ENCODE peak calls at places on chromosomes 12 and 14, in seven cellular contexts. T is naive thymus-derived CD8-positive, alpha-beta T cell; B is stimulated activated CD4-positive, alpha-beta T cell treated with anti-CD3 and anti-CD28 coated beads, Interleukin-1b, Interleukin-23, amount 100 ng/mL, for 1 hour; F is amniotic stem cell; X is activated B cell treated with CpG ODN at 0.5 μM for 24 hours; C is NCI-H524; D is stimulated activated CD8-positive, alpha-beta memory T cell treated with anti-CD3 and anti-CD28 coated beads, Interleukin-15, amount 100 ng/mL, for 24 hours. Q is an unnamed sample.

GRCh38 chr12:54980341-54980740 is 4.2 kb downstream of the TESPA1 start:
- DNase-seq in C (no peak), T (peak), B (no peak), D (no peak), F (no peak), X (no peak), Q (no peak)

GRCh38 chr14:35988972-35989690 is 163.0 kb downstream of the BRMS1L start:
- DNase-seq in F (no peak), C (peak), T (no peak), X (no peak), B (no peak), D (no peak), Q (no peak)

GRCh38 chr14:102234331-102235264 is 70.4 kb downstream of the MOK start:
- DNase-seq in B (no peak), C (peak), X (no peak), F (no peak), T (no peak), D (no peak), Q (no peak)

GRCh38 chr12:9692909-9693308 is 23.4 kb downstream of the CLEC2D start:
- DNase-seq in D (no peak), C (no peak), B (no peak), T (no peak), F (no peak), X (no peak), Q (no peak)

GRCh38 chr14:103347091-103347815 is 13.2 kb downstream of the EIF5 start:
- DNase-seq in T (no peak), C (no peak), D (no peak), F (no peak), X (no peak), B (no peak), Q (no peak)

GRCh38 chr12:78555802-78556201 is 308.8 kb upstream of the SYT1 start:
- DNase-seq in C (no peak), T (no peak), F (no peak), D (no peak), X (no peak), B (no peak), Q (no peak)

GRCh38 chr14:39491134-39491541 is 58.9 kb upstream of the FBXO33 start:
- DNase-seq in X (no peak), F (no peak), D (no peak), T (no peak), B (no peak), C (peak), Q (no peak)

GRCh38 chr14:37591941-37592287 is 3.1 kb downstream of the FOXA1 start:
- DNase-seq in D (no peak), X (no peak), C (no peak), T (no peak), F (no peak), B (no peak), Q (no peak)

GRCh38 chr12:12018454-12018853 is 52.3 kb upstream of the BCL2L14 start:
- DNase-seq in F (peak), X (no peak), T (no peak), C (no peak), D (no peak), B (no peak), Q (no peak)

GRCh38 chr14:30273564-30273880 is 285.4 kb upstream of the G2E3 start:
- DNase-seq in B (no peak), C (no peak), D (no peak), T (no peak), X (no peak), F (no peak), Q (no peak)

GRCh38 chr12:10364839-10365681 is 24.8 kb downstream of the KLRK1 start:
- DNase-seq in F (peak), C (peak), B (no peak), X (peak), D (no peak), T (peak), Q (peak)

GRCh38 chr12:58765653-58766554 is 154.4 kb downstream of the LRIG3 start:
- DNase-seq in T (no peak), F (no peak), C (no peak), X (no peak), B (no peak), D (no peak), Q (no peak)

GRCh38 chr12:95104919-95105452 is 31.6 kb upstream of the NR2C1 start:
- DNase-seq in C (no peak), D (no peak), F (no peak), B (no peak), T (no peak), X (no peak), Q (no peak)

GRCh38 chr12:116495260-116495659 is 63.9 kb upstream of the MAP1LC3B2 start:
- DNase-seq in D (no peak), F (no peak), X (no peak), T (no peak), B (no peak), C (no peak), Q (no peak)

GRCh38 chr12:47750229-47750798 is 8.4 kb downstream of the RAPGEF3 start:
- DNase-seq in C (no peak), D (no peak), T (no peak), B (no peak), X (no peak), F (no peak), Q (no peak)

GRCh38 chr14:75654127-75654732 is 6.4 kb downstream of the ERG28 start:
- DNase-seq in T (peak), D (peak), C (peak), X (peak), B (peak), F (peak), Q (peak)

GRCh38 chr14:52922656-52923055 is 28.2 kb downstream of the FERMT2 start:
- DNase-seq in T (no peak), D (no peak), C (no peak), F (no peak), B (no peak), X (no peak), Q (no peak)

GRCh38 chr12:47882796-47883546 is 21.8 kb downstream of the VDR start:
- DNase-seq in F (no peak), D (no peak), X (no peak), B (no peak), C (no peak), T (no peak), Q (peak)

Q was measured in T-cell.